ENCODE peak calls at places on chromosomes 12 and 14, in ten cellular contexts. I is AG09319; Z is ecto neural progenitor cell; S is NCI-H1417; F is H7; A is HCT116; X is KBM-7; K is activated CD8-positive, alpha-beta memory T cell treated with anti-CD3 and anti-CD28 coated beads, Interleukin-2, amount 50 U/mL, for 4 hours; D is astrocyte of the spinal cord; M is left ventricle myocardium superior. P is an unnamed sample.

GRCh38 chr14:104977681-104978647 is at the start of gene AHNAK2:
- DNase-seq in I (no peak), A (peak), F (peak), Z (peak), K (peak), M (peak), S (peak), X (peak), D (peak), P (peak)

GRCh38 chr12:14836336-14837210 is 6.8 kb downstream of the ART4 start:
- DNase-seq in K (no peak), Z (no peak), F (no peak), X (no peak), S (no peak), M (no peak), A (no peak), I (no peak), D (peak), P (no peak)

GRCh38 chr14:95758331-95758730 is 44.4 kb upstream of the TCL1A start:
- DNase-seq in I (no peak), M (no peak), F (no peak), S (no peak), K (no peak), D (no peak), Z (no peak), X (no peak), A (no peak), P (no peak)

GRCh38 chr14:103220134-103220981 is 97.1 kb downstream of the TNFAIP2 start:
- DNase-seq in K (no peak), I (no peak), D (no peak), A (no peak), M (no peak), F (peak), S (no peak), X (no peak), Z (no peak), P (no peak)

GRCh38 chr12:131049002-131049401 is 95.3 kb downstream of the ADGRD1 start:
- DNase-seq in A (no peak), M (no peak), X (no peak), K (no peak), I (no peak), F (peak), D (no peak), Z (no peak), S (no peak), P (no peak)

GRCh38 chr14:104473244-104473565 is 106.4 kb upstream of the C14orf180 start:
- DNase-seq in K (no peak), I (no peak), S (peak), Z (peak), X (no peak), M (no peak), F (peak), A (no peak), D (no peak), P (no peak)

GRCh38 chr12:7161811-7162210 is 27.7 kb upstream of the PEX5 start:
- DNase-seq in K (no peak), A (no peak), S (no peak), D (no peak), Z (no peak), I (peak), M (no peak), F (peak), X (no peak), P (peak)

GRCh38 chr12:117000316-117000715 is 89.6 kb downstream of the FBXW8 start:
- DNase-seq in S (no peak), X (no peak), K (no peak), Z (no peak), M (no peak), A (no peak), I (no peak), F (peak), D (no peak), P (no peak)

GRCh38 chr14:76882646-76883045 is 56.4 kb downstream of the LRRC74A start:
- DNase-seq in X (no peak), A (no peak), S (no peak), Z (no peak), M (peak), F (no peak), I (peak), D (no peak), K (no peak), P (no peak)

GRCh38 chr12:57817261-57817989 is 1.1 kb downstream of the AVIL start:
- DNase-seq in M (no peak), D (no peak), K (no peak), Z (no peak), X (no peak), I (no peak), F (no peak), S (no peak), A (no peak), P (no peak)

GRCh38 chr12:27436029-27436428 is 10.5 kb upstream of the SMCO2 start:
- DNase-seq in S (no peak), A (no peak), D (no peak), X (peak), K (no peak), F (peak), Z (no peak), M (no peak), I (no peak), P (no peak)

GRCh38 chr14:52013984-52014600 is 24.7 kb downstream of the RTRAF start:
- DNase-seq in D (no peak), I (no peak), X (peak), S (peak), Z (peak), A (no peak), M (peak), F (peak), K (no peak), P (no peak)

GRCh38 chr14:92982941-92983340 is 60.0 kb downstream of the CHGA start:
- DNase-seq in X (no peak), F (no peak), A (no peak), I (no peak), K (no peak), D (peak), S (no peak), Z (no peak), M (no peak), P (no peak)

GRCh38 chr12:1469063-1469462 is 125.3 kb downstream of the FBXL14 start:
- DNase-seq in I (no peak), Z (no peak), F (no peak), A (no peak), K (no peak), M (peak), X (no peak), D (no peak), S (peak), P (no peak)

GRCh38 chr12:131047789-131048610 is 94.3 kb downstream of the ADGRD1 start:
- DNase-seq in M (peak), K (no peak), X (no peak), Z (no peak), D (no peak), I (no peak), S (no peak), F (peak), A (no peak), P (no peak)

GRCh38 chr12:91620949-91621348 is 438.3 kb upstream of the DCN start:
- DNase-seq in D (peak), A (no peak), I (no peak), K (no peak), X (no peak), M (no peak), F (no peak), S (no peak), Z (peak), P (no peak)

GRCh38 chr12:46546634-46547273 is 174.2 kb upstream of the SLC38A2 start:
- DNase-seq in M (no peak), D (no peak), X (peak), A (no peak), I (no peak), F (no peak), K (no peak), Z (no peak), S (no peak), P (no peak)

GRCh38 chr14:78448483-78449094 is 278.4 kb downstream of the NRXN3 start:
- DNase-seq in F (peak), S (peak), M (no peak), Z (peak), A (peak), K (no peak), X (peak), D (peak), I (no peak), P (no peak)

GRCh38 chr14:96806836-96807235 is 9.7 kb downstream of the VRK1 start:
- DNase-seq in F (no peak), Z (no peak), D (no peak), K (no peak), M (no peak), X (no peak), S (no peak), A (no peak), I (no peak), P (no peak)

GRCh38 chr12:115630133-115630532 is 647.4 kb downstream of the MED13L start:
- DNase-seq in D (no peak), M (no peak), A (no peak), X (no peak), I (no peak), Z (no peak), S (no peak), K (no peak), F (no peak), P (no peak)

GRCh38 chr12:124480469-124481256 is 86.7 kb downstream of the NCOR2 start:
- DNase-seq in I (peak), F (peak), M (peak), S (peak), X (peak), A (no peak), D (peak), Z (no peak), K (no peak), P (no peak)

GRCh38 chr14:22733829-22734228 is 32.7 kb upstream of the OXA1L start:
- DNase-seq in A (no peak), K (no peak), S (no peak), I (no peak), X (no peak), F (no peak), D (no peak), Z (no peak), M (no peak), P (no peak)

GRCh38 chr12:43501705-43502104 is 50.3 kb downstream of the ADAMTS20 start:
- DNase-seq in X (peak), M (no peak), K (no peak), A (peak), D (peak), S (peak), I (peak), Z (no peak), F (peak), P (no peak)

GRCh38 chr12:108995370-108995992 is 25.4 kb downstream of the SVOP start:
- DNase-seq in D (no peak), F (no peak), M (no peak), K (no peak), I (no peak), X (no peak), A (no peak), S (peak), Z (no peak), P (no peak)

GRCh38 chr12:84329933-84330332 is 582.7 kb downstream of the SLC6A15 start:
- DNase-seq in Z (no peak), M (no peak), F (no peak), D (no peak), X (no peak), I (no peak), K (no peak), A (no peak), S (peak), P (no peak)

GRCh38 chr14:68286667-68287066 is 467.1 kb downstream of the RAD51B start:
- DNase-seq in A (no peak), D (no peak), X (no peak), S (no peak), I (no peak), M (no peak), Z (no peak), K (no peak), F (no peak), P (no peak)

GRCh38 chr12:89451876-89452275 is 72.7 kb downstream of the GALNT4 start:
- DNase-seq in A (no peak), Z (peak), X (peak), F (peak), M (peak), I (no peak), K (no peak), S (no peak), D (peak), P (no peak)

GRCh38 chr12:111842556-111843396 is 748 bp downstream of the MAPKAPK5 start:
- DNase-seq in D (peak), K (no peak), X (peak), A (no peak), Z (no peak), M (no peak), S (peak), F (peak), I (no peak), P (peak)

GRCh38 chr12:123047289-123047688 is 66.8 kb downstream of the ARL6IP4 start:
- DNase-seq in K (no peak), F (no peak), A (no peak), Z (no peak), X (no peak), M (no peak), D (no peak), S (no peak), I (no peak), P (no peak)

GRCh38 chr12:84070311-84070710 is 842.3 kb downstream of the SLC6A15 start:
- DNase-seq in S (no peak), F (no peak), I (peak), M (no peak), K (no peak), D (peak), Z (no peak), A (no peak), X (no peak), P (no peak)

GRCh38 chr12:80186727-80187217 is 87.4 kb downstream of the OTOGL start:
- DNase-seq in X (peak), F (peak), Z (no peak), S (peak), D (peak), A (peak), M (no peak), K (no peak), I (peak), P (peak)

GRCh38 chr12:118549506-118550109 is 173.3 kb downstream of the SUDS3 start:
- DNase-seq in X (no peak), F (no peak), K (no peak), A (no peak), I (no peak), S (no peak), Z (peak), M (no peak), D (no peak), P (no peak)

GRCh38 chr12:127552838-127553237 is 714.1 kb upstream of the TMEM132C start:
- DNase-seq in F (no peak), D (no peak), S (no peak), X (no peak), A (no peak), I (no peak), K (no peak), Z (no peak), M (no peak), P (no peak)

GRCh38 chr12:121524196-121524930 is 56.5 kb downstream of the KDM2B start:
- DNase-seq in S (peak), Z (no peak), K (no peak), A (no peak), I (no peak), D (no peak), F (no peak), M (no peak), X (no peak), P (no peak)

GRCh38 chr14:106506901-106507305 is 980.5 kb downstream of the TMEM121 start:
- DNase-seq in F (no peak), D (no peak), M (no peak), K (peak), I (no peak), A (no peak), S (no peak), X (no peak), Z (no peak), P (no peak)

GRCh38 chr12:54993181-54993835 is 8.7 kb upstream of the TESPA1 start:
- DNase-seq in M (no peak), I (peak), X (peak), F (peak), Z (peak), S (peak), A (peak), D (peak), K (peak), P (peak)

P was measured in B cell.